ENCODE peak calls at places on chromosomes 7 and 10, in four cellular contexts. One of them, this sample, is unnamed.

GRCh38 chr7:24828871-24829661 is 71.8 kb upstream of the GSDME start:
- DNase-seq in HepG2: no peak
- DNase-seq in K562: peak
- DNase-seq in Panc1: no peak
- DNase-seq in this sample: no peak

GRCh38 chr7:19080076-19080475 is 37.4 kb downstream of the TWIST1 start:
- DNase-seq in HepG2: no peak
- DNase-seq in K562: no peak
- DNase-seq in Panc1: no peak
- DNase-seq in this sample: no peak

GRCh38 chr7:151229249-151229648 is 2.2 kb upstream of the ABCF2 start:
- DNase-seq in K562: no peak
- DNase-seq in Panc1: no peak
- DNase-seq in HepG2: no peak
- DNase-seq in this sample: no peak

GRCh38 chr10:21368728-21369425 is 156.6 kb downstream of the SKIDA1 start:
- DNase-seq in Panc1: no peak
- DNase-seq in HepG2: no peak
- DNase-seq in K562: peak
- DNase-seq in this sample: no peak

GRCh38 chr7:42236266-42237161 is 495 bp downstream of the GLI3 start:
- DNase-seq in HepG2: no peak
- DNase-seq in K562: no peak
- DNase-seq in Panc1: no peak
- DNase-seq in this sample: no peak

GRCh38 chr7:11690395-11690794 is 141.6 kb downstream of the THSD7A start:
- DNase-seq in Panc1: no peak
- DNase-seq in K562: no peak
- DNase-seq in HepG2: no peak
- DNase-seq in this sample: no peak

GRCh38 chr7:95687759-95688343 is 84.5 kb upstream of the DYNC1I1 start:
- DNase-seq in K562: peak
- DNase-seq in Panc1: peak
- DNase-seq in HepG2: peak
- DNase-seq in this sample: peak

GRCh38 chr10:5860039-5860438 is 29.7 kb downstream of the ANKRD16 start:
- DNase-seq in Panc1: no peak
- DNase-seq in K562: no peak
- DNase-seq in HepG2: no peak
- DNase-seq in this sample: no peak

GRCh38 chr7:42746226-42746625 is 165.6 kb downstream of the C7orf25 start:
- DNase-seq in HepG2: no peak
- DNase-seq in K562: no peak
- DNase-seq in Panc1: no peak
- DNase-seq in this sample: no peak

GRCh38 chr10:69961168-69961863 is 91.3 kb upstream of the MACROH2A2 start:
- DNase-seq in HepG2: no peak
- DNase-seq in K562: peak
- DNase-seq in Panc1: no peak
- DNase-seq in this sample: no peak

GRCh38 chr10:52229271-52229931 is 84.7 kb upstream of the DKK1 start:
- DNase-seq in K562: no peak
- DNase-seq in HepG2: no peak
- DNase-seq in Panc1: no peak
- DNase-seq in this sample: no peak
- TF ChIP-seq TCF7L2 in K562: no peak
- TF ChIP-seq TCF7L2 in HepG2: no peak
- TF ChIP-seq TCF7L2 in Panc1: no peak
- TF ChIP-seq TCF7L2 in this sample: peak

GRCh38 chr7:23467731-23468720 is 2.3 kb downstream of the IGF2BP3 start:
- DNase-seq in HepG2: peak
- DNase-seq in Panc1: no peak
- DNase-seq in K562: peak
- DNase-seq in this sample: no peak
- TF ChIP-seq TCF7L2 in HepG2: no peak
- TF ChIP-seq TCF7L2 in Panc1: peak
- TF ChIP-seq TCF7L2 in K562: no peak
- TF ChIP-seq TCF7L2 in this sample: peak

GRCh38 chr10:24824124-24824523 is 100.4 kb upstream of the ARHGAP21 start:
- DNase-seq in HepG2: no peak
- DNase-seq in K562: no peak
- DNase-seq in Panc1: no peak
- DNase-seq in this sample: no peak

GRCh38 chr10:24824536-24824935 is 100.8 kb upstream of the ARHGAP21 start:
- DNase-seq in K562: no peak
- DNase-seq in Panc1: no peak
- DNase-seq in HepG2: no peak
- DNase-seq in this sample: no peak

GRCh38 chr10:24820616-24821015 is 96.9 kb upstream of the ARHGAP21 start:
- DNase-seq in Panc1: no peak
- DNase-seq in HepG2: no peak
- DNase-seq in K562: peak
- DNase-seq in this sample: no peak

GRCh38 chr10:24822557-24822956 is 98.9 kb upstream of the ARHGAP21 start:
- DNase-seq in Panc1: no peak
- DNase-seq in K562: no peak
- DNase-seq in HepG2: no peak
- DNase-seq in this sample: no peak

DNA sequence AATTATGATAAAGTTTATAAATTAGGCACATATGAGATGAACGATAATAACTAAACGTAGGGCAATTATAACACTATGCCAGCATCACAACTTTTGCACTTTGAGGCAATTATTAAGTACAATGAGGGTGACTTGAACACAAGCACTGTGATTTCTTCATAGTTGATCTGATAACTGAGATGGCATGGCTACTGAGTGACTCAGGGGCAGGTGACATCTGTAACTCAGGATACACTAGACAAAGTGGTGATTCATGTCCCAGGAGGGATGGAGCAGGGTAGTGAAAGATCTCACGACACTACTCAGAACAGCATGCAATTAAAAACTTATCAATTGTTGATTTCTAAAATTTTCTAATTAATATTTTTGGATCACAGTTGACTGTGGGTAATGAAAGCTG is 98.3 kb upstream of the ARHGAP21 start:
- DNase-seq in Panc1: peak
- DNase-seq in K562: peak
- DNase-seq in HepG2: peak
- DNase-seq in this sample: peak
- TF ChIP-seq TCF7L2 in Panc1: no peak
- TF ChIP-seq TCF7L2 in K562: no peak
- TF ChIP-seq TCF7L2 in HepG2: no peak
- TF ChIP-seq TCF7L2 in this sample: no peak

GRCh38 chr7:47982610-47983009 is 3.2 kb upstream of the HUS1 start:
- DNase-seq in HepG2: no peak
- DNase-seq in K562: no peak
- DNase-seq in Panc1: no peak
- DNase-seq in this sample: no peak

GRCh38 chr7:47973739-47974138 is 5.7 kb downstream of the HUS1 start:
- DNase-seq in HepG2: no peak
- DNase-seq in K562: no peak
- DNase-seq in Panc1: no peak
- DNase-seq in this sample: no peak

GRCh38 chr7:47979832-47980181 is 392 bp upstream of the HUS1 start:
- DNase-seq in K562: no peak
- DNase-seq in Panc1: no peak
- DNase-seq in HepG2: no peak
- DNase-seq in this sample: no peak

GRCh38 chr7:47978790-47979144 is 648 bp downstream of the HUS1 start:
- DNase-seq in HepG2: no peak
- DNase-seq in Panc1: no peak
- DNase-seq in K562: no peak
- DNase-seq in this sample: no peak

GRCh38 chr7:47979145-47979831 is at the start of gene HUS1:
- DNase-seq in Panc1: peak
- DNase-seq in HepG2: peak
- DNase-seq in K562: peak
- DNase-seq in this sample: peak
- TF ChIP-seq TCF7L2 in Panc1: peak
- TF ChIP-seq TCF7L2 in HepG2: no peak
- TF ChIP-seq TCF7L2 in K562: no peak
- TF ChIP-seq TCF7L2 in this sample: peak

GRCh38 chr10:118916777-118917176 is 112.7 kb upstream of the NANOS1 start:
- DNase-seq in Panc1: no peak
- DNase-seq in HepG2: no peak
- DNase-seq in K562: no peak
- DNase-seq in this sample: no peak
- TF ChIP-seq TCF7L2 in Panc1: no peak
- TF ChIP-seq TCF7L2 in HepG2: no peak
- TF ChIP-seq TCF7L2 in K562: no peak
- TF ChIP-seq TCF7L2 in this sample: no peak

GRCh38 chr7:101239191-101239950 is 1.8 kb upstream of the CLDN15 start:
- DNase-seq in HepG2: no peak
- DNase-seq in Panc1: no peak
- DNase-seq in K562: no peak
- DNase-seq in this sample: no peak

GRCh38 chr7:101238226-101239182 is 902 bp upstream of the CLDN15 start:
- DNase-seq in Panc1: no peak
- DNase-seq in HepG2: no peak
- DNase-seq in K562: no peak
- DNase-seq in this sample: no peak

GRCh38 chr7:101235522-101235921 is 2.1 kb downstream of the CLDN15 start:
- DNase-seq in K562: no peak
- DNase-seq in HepG2: no peak
- DNase-seq in Panc1: no peak
- DNase-seq in this sample: no peak

GRCh38 chr7:101236292-101236691 is 1.3 kb downstream of the CLDN15 start:
- DNase-seq in Panc1: no peak
- DNase-seq in HepG2: no peak
- DNase-seq in K562: no peak
- DNase-seq in this sample: no peak

GRCh38 chr7:101237206-101238067 is at the start of gene CLDN15:
- DNase-seq in K562: no peak
- DNase-seq in Panc1: no peak
- DNase-seq in HepG2: peak
- DNase-seq in this sample: no peak
- TF ChIP-seq TCF7L2 in K562: no peak
- TF ChIP-seq TCF7L2 in Panc1: no peak
- TF ChIP-seq TCF7L2 in HepG2: no peak
- TF ChIP-seq TCF7L2 in this sample: no peak

This sample was measured in HCT116.